ENCODE peak calls at places on chromosome 19, in six cellular contexts. Y, G, L, B, P and S are unnamed samples.

GRCh38 chr19:32677657-32678056 is 2.0 kb downstream of the RGS9BP start:
- DNase-seq in Y (no peak), G (no peak), L (no peak), B (no peak), P (no peak), S (no peak)

GRCh38 chr19:49019242-49019932 is 2.5 kb upstream of the LHB start:
- DNase-seq in Y (no peak), G (peak), L (peak), B (peak), P (peak), S (peak)

GRCh38 chr19:6484251-6484650 is 2.7 kb upstream of the DENND1C start:
- DNase-seq in Y (no peak), G (no peak), L (no peak), B (no peak), P (no peak), S (no peak)

GRCh38 chr19:19642506-19643157 is 825 bp downstream of the GMIP start:
- DNase-seq in Y (no peak), G (peak), L (peak), B (no peak), P (no peak), S (peak)

GRCh38 chr19:8655340-8655709 is 24.9 kb downstream of the NFILZ start:
- DNase-seq in Y (no peak), G (no peak), L (peak), B (peak), P (no peak), S (peak)

GRCh38 chr19:14347999-14348889 is 33.0 kb upstream of the ADGRE5 start:
- DNase-seq in Y (peak), G (peak), L (peak), B (peak), P (peak), S (peak)

GRCh38 chr19:8302357-8302691 is 5.8 kb downstream of the CD320 start:
- DNase-seq in Y (no peak), G (no peak), L (no peak), B (no peak), P (peak), S (no peak)

GRCh38 chr19:55255618-55256423 is 3.0 kb downstream of the PPP6R1 start:
- DNase-seq in Y (no peak), G (peak), L (peak), B (peak), P (no peak), S (no peak)

GRCh38 chr19:46147791-46148288 is at the start of gene IGFL2:
- DNase-seq in Y (no peak), G (peak), L (no peak), B (no peak), P (no peak), S (no peak)

GRCh38 chr19:11251650-11252314 is 10.5 kb downstream of the DOCK6 start:
- DNase-seq in Y (no peak), G (no peak), L (no peak), B (no peak), P (no peak), S (no peak)

GRCh38 chr19:30367001-30367400 is 5.2 kb upstream of the ZNF536 start:
- DNase-seq in Y (no peak), G (no peak), L (no peak), B (no peak), P (no peak), S (no peak)

GRCh38 chr19:8973501-8974091 is 36.6 kb downstream of the MUC16 start:
- DNase-seq in Y (no peak), G (peak), L (no peak), B (no peak), P (no peak), S (no peak)

GRCh38 chr19:18610245-18610555 is 2.5 kb upstream of the TMEM59L start:
- DNase-seq in Y (no peak), G (no peak), L (no peak), B (no peak), P (no peak), S (no peak)

GRCh38 chr19:39845621-39846175 is 481 bp downstream of the FBL start:
- DNase-seq in Y (no peak), G (peak), L (peak), B (no peak), P (no peak), S (no peak)

GRCh38 chr19:34408421-34408820 is 4.2 kb downstream of the PDCD2L start:
- DNase-seq in Y (no peak), G (no peak), L (no peak), B (no peak), P (no peak), S (no peak)

GRCh38 chr19:13981988-13982501 is 24.1 kb downstream of the RFX1 start:
- DNase-seq in Y (no peak), G (no peak), L (no peak), B (no peak), P (no peak), S (no peak)

GRCh38 chr19:3880471-3881271 is at the start of gene ATCAY:
- DNase-seq in Y (no peak), G (no peak), L (no peak), B (no peak), P (no peak), S (no peak)

GRCh38 chr19:42201489-42202289 is 15.8 kb downstream of the DEDD2 start:
- DNase-seq in Y (no peak), G (no peak), L (peak), B (no peak), P (peak), S (peak)

GRCh38 chr19:15304140-15304705 is 28.1 kb downstream of the BRD4 start:
- DNase-seq in Y (no peak), G (no peak), L (no peak), B (no peak), P (peak), S (no peak)

GRCh38 chr19:29614046-29614445 is 8.0 kb downstream of the POP4 start:
- DNase-seq in Y (no peak), G (no peak), L (no peak), B (no peak), P (no peak), S (no peak)

GRCh38 chr19:29263305-29264080 is 50.5 kb upstream of the UQCRFS1 start:
- DNase-seq in Y (peak), G (peak), L (peak), B (peak), P (peak), S (peak)

GRCh38 chr19:19039901-19040300 is 6.5 kb downstream of the ARMC6 start:
- DNase-seq in Y (no peak), G (no peak), L (peak), B (no peak), P (no peak), S (no peak)

GRCh38 chr19:18415177-18415867 is 3.9 kb upstream of the SSBP4 start:
- DNase-seq in Y (peak), G (no peak), L (no peak), B (no peak), P (peak), S (no peak)

GRCh38 chr19:494171-495046 is 1.9 kb upstream of the MADCAM1 start:
- DNase-seq in Y (no peak), G (no peak), L (no peak), B (no peak), P (no peak), S (no peak)

GRCh38 chr19:45677351-45678230 is 9.6 kb downstream of the GIPR start:
- DNase-seq in Y (peak), G (peak), L (peak), B (peak), P (peak), S (peak)

GRCh38 chr19:45476349-45476717 is 8.5 kb downstream of the FOSB start:
- DNase-seq in Y (no peak), G (peak), L (no peak), B (no peak), P (no peak), S (no peak)

GRCh38 chr19:34881982-34882381 is 44.7 kb upstream of the ZNF30 start:
- DNase-seq in Y (no peak), G (peak), L (no peak), B (no peak), P (no peak), S (no peak)